ENCODE peak calls at places on chromosome 13, in four cellular contexts. One of them, this sample, is unnamed.

GRCh38 chr13:45873491-45874360 is 22.2 kb upstream of the SIAH3 start:
- DNase-seq in transverse colon: no peak
- DNase-seq in CD8-positive, alpha-beta memory T cell: no peak
- DNase-seq in fibroblast of lung: no peak
- DNase-seq in this sample: peak; percentile 48

GRCh38 chr13:48446454-48446853 is 33.5 kb upstream of the LPAR6 start:
- DNase-seq in transverse colon: no peak
- DNase-seq in CD8-positive, alpha-beta memory T cell: no peak
- DNase-seq in fibroblast of lung: peak; percentile 80
- DNase-seq in this sample: peak; percentile 80

GRCh38 chr13:95684463-95684862 is 7.5 kb downstream of the DNAJC3 start:
- DNase-seq in transverse colon: no peak
- DNase-seq in CD8-positive, alpha-beta memory T cell: no peak
- DNase-seq in fibroblast of lung: no peak
- DNase-seq in this sample: no peak

GRCh38 chr13:48727252-48728011 is 73.7 kb downstream of the CYSLTR2 start:
- DNase-seq in transverse colon: no peak
- DNase-seq in CD8-positive, alpha-beta memory T cell: no peak
- DNase-seq in fibroblast of lung: peak; percentile 92
- DNase-seq in this sample: peak; percentile 38

GRCh38 chr13:37995052-37995451 is 125.5 kb upstream of the TRPC4 start:
- DNase-seq in transverse colon: no peak
- DNase-seq in CD8-positive, alpha-beta memory T cell: no peak
- DNase-seq in fibroblast of lung: peak; percentile 2
- DNase-seq in this sample: peak; percentile 8

GRCh38 chr13:106534844-106535551 is 464 bp downstream of the EFNB2 start:
- DNase-seq in transverse colon: no peak
- DNase-seq in CD8-positive, alpha-beta memory T cell: peak; percentile 3
- DNase-seq in fibroblast of lung: peak; percentile 42
- DNase-seq in this sample: peak; percentile 24

GRCh38 chr13:51625555-51626345 is 41.5 kb downstream of the WDFY2 start:
- DNase-seq in transverse colon: no peak
- DNase-seq in CD8-positive, alpha-beta memory T cell: no peak
- DNase-seq in fibroblast of lung: peak; percentile 51
- DNase-seq in this sample: no peak

GRCh38 chr13:106507560-106508274 is 27.7 kb downstream of the EFNB2 start:
- DNase-seq in transverse colon: no peak
- DNase-seq in CD8-positive, alpha-beta memory T cell: no peak
- DNase-seq in fibroblast of lung: peak; percentile 98
- DNase-seq in this sample: peak; percentile 79

GRCh38 chr13:68304287-68304893 is 1074.3 kb upstream of the PCDH9 start:
- DNase-seq in transverse colon: no peak
- DNase-seq in CD8-positive, alpha-beta memory T cell: no peak
- DNase-seq in fibroblast of lung: peak; percentile 39
- DNase-seq in this sample: peak; percentile 1

GRCh38 chr13:27170521-27171243 is 929 bp downstream of the USP12 start:
- DNase-seq in transverse colon: peak; percentile 49
- DNase-seq in CD8-positive, alpha-beta memory T cell: peak; percentile 16
- DNase-seq in fibroblast of lung: no peak
- DNase-seq in this sample: peak; percentile 87

GRCh38 chr13:51793570-51794273 is 10.2 kb downstream of the DHRS12 start:
- DNase-seq in transverse colon: no peak
- DNase-seq in CD8-positive, alpha-beta memory T cell: no peak
- DNase-seq in fibroblast of lung: peak; percentile 79
- DNase-seq in this sample: peak; percentile 90

GRCh38 chr13:19589312-19589711 is 28.0 kb upstream of the TPTE2 start:
- DNase-seq in transverse colon: no peak
- DNase-seq in CD8-positive, alpha-beta memory T cell: no peak
- DNase-seq in fibroblast of lung: no peak
- DNase-seq in this sample: no peak
- H3K27ac ChIP-seq in transverse colon: no peak overlapping the region
- H3K27ac ChIP-seq in CD8-positive, alpha-beta memory T cell: no peak overlapping the region
- H3K27ac ChIP-seq in fibroblast of lung: no peak overlapping the region
- H3K27ac ChIP-seq in this sample: no peak overlapping the region

DNA sequence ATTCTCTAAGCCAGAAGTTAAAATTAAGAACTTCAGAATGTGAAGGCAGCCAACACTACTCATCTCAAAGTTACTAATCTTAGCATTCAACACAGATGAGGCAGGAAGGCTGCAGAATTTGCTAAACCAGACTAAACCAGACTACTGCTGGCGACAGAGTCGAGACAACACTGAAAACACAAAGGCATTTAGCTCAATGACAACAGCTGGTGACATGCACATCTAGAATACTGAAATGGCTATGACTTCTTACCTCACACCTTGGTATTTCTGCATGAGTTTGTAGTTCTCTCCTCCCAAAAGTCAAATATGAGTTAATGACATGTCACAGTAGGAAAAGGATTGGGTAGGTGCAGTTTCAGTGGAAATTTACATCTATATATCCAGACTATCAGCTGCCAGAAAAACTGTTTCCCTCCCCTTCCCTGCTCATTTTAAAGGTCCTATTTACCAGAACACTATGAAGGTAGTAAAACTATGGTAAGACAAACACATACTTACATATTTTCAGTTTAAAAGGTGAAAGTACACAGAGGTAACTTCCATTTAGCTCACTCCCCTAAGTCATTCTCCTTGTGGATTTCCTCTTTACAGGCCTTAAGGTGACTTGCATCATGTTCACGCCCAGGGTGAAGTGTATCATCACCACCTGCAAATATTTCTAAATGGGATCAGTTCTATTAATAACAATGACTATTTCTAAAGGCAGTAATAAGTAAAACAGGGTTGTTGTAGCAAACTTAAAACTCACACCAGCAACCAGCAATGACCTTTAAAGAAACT is 21.4 kb downstream of the FOXO1 start:
- DNase-seq in transverse colon: no peak
- DNase-seq in CD8-positive, alpha-beta memory T cell: no peak
- DNase-seq in fibroblast of lung: no peak
- DNase-seq in this sample: peak; percentile 36
- H3K27ac ChIP-seq in transverse colon: peak overlapping the region; percentile 75
- H3K27ac ChIP-seq in CD8-positive, alpha-beta memory T cell: no peak overlapping the region
- H3K27ac ChIP-seq in fibroblast of lung: no peak overlapping the region
- H3K27ac ChIP-seq in this sample: peak overlapping the region; percentile 32

GRCh38 chr13:89988206-89988605 is 1359.3 kb upstream of the MIR17HG start:
- DNase-seq in transverse colon: no peak
- DNase-seq in CD8-positive, alpha-beta memory T cell: no peak
- DNase-seq in fibroblast of lung: no peak
- DNase-seq in this sample: peak; percentile 4
- H3K27ac ChIP-seq in transverse colon: no peak overlapping the region
- H3K27ac ChIP-seq in CD8-positive, alpha-beta memory T cell: no peak overlapping the region
- H3K27ac ChIP-seq in fibroblast of lung: no peak overlapping the region
- H3K27ac ChIP-seq in this sample: no peak overlapping the region

GRCh38 chr13:42981853-42982252 is 10.2 kb downstream of the EPSTI1 start:
- DNase-seq in transverse colon: no peak
- DNase-seq in CD8-positive, alpha-beta memory T cell: no peak
- DNase-seq in fibroblast of lung: no peak
- DNase-seq in this sample: no peak

GRCh38 chr13:42984691-42985090 is 7.3 kb downstream of the EPSTI1 start:
- DNase-seq in transverse colon: no peak
- DNase-seq in CD8-positive, alpha-beta memory T cell: no peak
- DNase-seq in fibroblast of lung: no peak
- DNase-seq in this sample: no peak

GRCh38 chr13:42990147-42990990 is 1.7 kb downstream of the EPSTI1 start:
- DNase-seq in transverse colon: no peak
- DNase-seq in CD8-positive, alpha-beta memory T cell: no peak
- DNase-seq in fibroblast of lung: peak; percentile 57
- DNase-seq in this sample: peak; percentile 30

GRCh38 chr13:42985312-42986175 is 6.5 kb downstream of the EPSTI1 start:
- DNase-seq in transverse colon: peak; percentile 81
- DNase-seq in CD8-positive, alpha-beta memory T cell: no peak
- DNase-seq in fibroblast of lung: peak; percentile 79
- DNase-seq in this sample: peak; percentile 43

GRCh38 chr13:42986176-42986574 is 5.9 kb downstream of the EPSTI1 start:
- DNase-seq in transverse colon: no peak
- DNase-seq in CD8-positive, alpha-beta memory T cell: no peak
- DNase-seq in fibroblast of lung: no peak
- DNase-seq in this sample: no peak
- H3K27ac ChIP-seq in transverse colon: peak overlapping the region; percentile 80
- H3K27ac ChIP-seq in CD8-positive, alpha-beta memory T cell: no peak overlapping the region
- H3K27ac ChIP-seq in fibroblast of lung: no peak overlapping the region
- H3K27ac ChIP-seq in this sample: peak overlapping the region; percentile 12

DNA sequence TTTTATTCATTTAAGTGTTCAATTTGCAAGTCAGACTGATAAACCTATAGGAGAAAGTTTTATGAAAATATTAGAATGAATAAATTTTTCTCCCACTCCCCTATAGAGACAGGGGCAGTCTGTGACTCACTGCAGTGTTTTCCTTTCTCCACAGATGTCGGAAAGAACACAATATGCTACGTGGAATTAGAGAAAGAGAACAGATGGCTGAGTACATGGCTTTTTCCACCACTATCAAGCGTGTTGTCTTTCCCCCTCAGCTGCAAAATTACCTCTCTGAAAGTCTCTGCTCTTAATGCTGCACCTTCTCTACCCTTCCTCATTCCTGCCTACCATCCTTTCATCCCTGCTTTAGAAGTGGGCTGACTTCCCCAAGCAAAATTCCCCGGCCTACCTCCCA is 30.1 kb downstream of the FLT1 start:
- DNase-seq in transverse colon: no peak
- DNase-seq in CD8-positive, alpha-beta memory T cell: no peak
- DNase-seq in fibroblast of lung: no peak
- DNase-seq in this sample: no peak
- H3K27ac ChIP-seq in transverse colon: no peak overlapping the region
- H3K27ac ChIP-seq in CD8-positive, alpha-beta memory T cell: no peak overlapping the region
- H3K27ac ChIP-seq in fibroblast of lung: no peak overlapping the region
- H3K27ac ChIP-seq in this sample: no peak overlapping the region

DNA sequence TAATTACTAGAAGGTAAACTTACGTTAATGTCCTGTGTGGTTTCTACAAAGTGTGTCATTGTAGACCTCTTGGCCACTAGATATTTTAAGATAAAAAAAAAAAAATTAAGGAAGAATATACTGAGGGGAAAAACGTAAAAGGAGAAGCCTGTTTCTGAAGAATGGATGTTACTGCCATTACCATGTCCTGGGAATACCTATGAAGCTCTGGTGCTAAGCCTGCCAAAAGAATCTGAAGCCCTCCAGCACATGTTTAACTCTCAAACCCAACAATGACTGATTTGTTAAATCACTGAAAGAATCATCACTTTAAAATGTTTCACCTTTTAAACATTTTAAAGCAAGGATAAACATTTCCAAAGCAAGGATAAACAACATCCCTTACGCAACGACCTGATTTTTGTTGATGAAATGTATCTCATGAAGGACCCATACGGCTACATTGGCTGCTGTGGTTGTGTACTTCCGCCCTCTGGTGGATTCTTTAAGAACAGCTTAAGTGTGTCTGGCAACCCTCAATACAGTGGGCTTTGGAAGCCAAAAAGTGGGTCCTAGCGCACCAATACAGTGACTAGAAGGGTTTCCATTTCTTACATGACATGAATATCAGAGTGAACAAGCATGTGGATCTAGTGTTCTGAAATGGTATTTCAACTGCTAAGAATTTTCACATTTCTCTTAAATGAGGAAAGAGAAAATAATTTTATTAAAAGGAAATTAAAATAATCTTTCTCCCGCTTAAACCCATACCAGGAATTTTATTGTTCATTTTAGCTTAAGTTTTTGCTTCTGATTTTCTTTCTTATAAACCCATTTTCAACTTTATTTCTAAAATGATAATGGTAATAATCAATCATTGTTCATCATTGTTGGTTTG is 74.5 kb upstream of the RAP2A start:
- DNase-seq in transverse colon: peak; percentile 37
- DNase-seq in CD8-positive, alpha-beta memory T cell: peak; percentile 18
- DNase-seq in fibroblast of lung: peak; percentile 92
- DNase-seq in this sample: peak; percentile 90
- H3K27ac ChIP-seq in transverse colon: peak overlapping the region; percentile 24
- H3K27ac ChIP-seq in CD8-positive, alpha-beta memory T cell: no peak overlapping the region
- H3K27ac ChIP-seq in fibroblast of lung: no peak overlapping the region
- H3K27ac ChIP-seq in this sample: no peak overlapping the region

DNA sequence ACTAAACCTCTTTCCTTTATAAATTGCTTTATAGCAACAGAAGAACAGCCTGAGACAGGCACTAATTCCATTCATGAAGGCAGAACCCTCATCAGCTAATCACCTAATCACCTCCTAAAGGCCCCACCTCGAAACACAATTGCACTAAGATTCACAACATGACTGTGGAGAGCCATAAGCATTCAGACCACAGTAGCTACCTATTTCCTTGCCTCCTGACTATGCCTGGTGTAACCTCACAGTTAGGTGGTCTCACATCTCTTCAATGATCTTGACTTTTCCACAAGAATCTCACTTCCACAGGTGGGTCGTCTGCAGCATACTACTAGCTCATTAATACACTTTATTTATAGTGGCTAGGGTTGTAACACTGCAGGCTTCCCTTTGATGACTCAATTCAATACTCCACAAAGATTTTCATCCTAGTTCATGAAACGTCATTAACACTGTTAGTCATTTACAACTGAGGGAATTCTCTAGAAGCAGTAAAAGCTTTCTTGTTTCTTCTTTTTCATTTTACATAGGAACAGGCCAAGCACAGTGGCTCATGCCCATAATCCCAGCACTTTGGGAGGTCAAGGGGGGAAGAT is 27.1 kb downstream of the STK24 start:
- DNase-seq in transverse colon: no peak
- DNase-seq in CD8-positive, alpha-beta memory T cell: no peak
- DNase-seq in fibroblast of lung: no peak
- DNase-seq in this sample: peak; percentile 58
- H3K27ac ChIP-seq in transverse colon: no peak overlapping the region
- H3K27ac ChIP-seq in CD8-positive, alpha-beta memory T cell: no peak overlapping the region
- H3K27ac ChIP-seq in fibroblast of lung: peak overlapping the region; percentile 64
- H3K27ac ChIP-seq in this sample: peak overlapping the region; percentile 86

GRCh38 chr13:111178417-111178816 is 63.3 kb downstream of the ARHGEF7 start:
- DNase-seq in transverse colon: no peak
- DNase-seq in CD8-positive, alpha-beta memory T cell: no peak
- DNase-seq in fibroblast of lung: no peak
- DNase-seq in this sample: no peak
- H3K27ac ChIP-seq in transverse colon: peak overlapping the region; percentile 53
- H3K27ac ChIP-seq in CD8-positive, alpha-beta memory T cell: no peak overlapping the region
- H3K27ac ChIP-seq in fibroblast of lung: peak overlapping the region; percentile 41
- H3K27ac ChIP-seq in this sample: peak overlapping the region; percentile 33

GRCh38 chr13:21694831-21695230 is 24.0 kb downstream of the FGF9 start:
- DNase-seq in transverse colon: no peak
- DNase-seq in CD8-positive, alpha-beta memory T cell: no peak
- DNase-seq in fibroblast of lung: no peak
- DNase-seq in this sample: no peak
- H3K27ac ChIP-seq in transverse colon: no peak overlapping the region
- H3K27ac ChIP-seq in CD8-positive, alpha-beta memory T cell: no peak overlapping the region
- H3K27ac ChIP-seq in fibroblast of lung: no peak overlapping the region
- H3K27ac ChIP-seq in this sample: no peak overlapping the region

This sample was measured in GM23248.